ENCODE peak calls at places on chromosome 15, in five cellular contexts. Y is fibroblast of lung, N is left ventricle myocardium inferior, X is endothelial cell of umbilical vein, H is AG04449. Q is an unnamed sample.

GRCh38 chr15:31226011-31226410 is 100.6 kb upstream of the KLF13 start:
- DNase-seq in X (no peak), Y (no peak), H (no peak), N (no peak), Q (no peak)

GRCh38 chr15:31464216-31465082 is 137.8 kb downstream of the KLF13 start:
- DNase-seq in X (no peak), H (no peak), Y (no peak), N (no peak), Q (no peak)

GRCh38 chr15:61660579-61660978 is 399.7 kb downstream of the VPS13C start:
- DNase-seq in N (no peak), H (no peak), Y (peak; percentile 76), X (no peak), Q (no peak)

GRCh38 chr15:70083423-70083822 is 14.3 kb downstream of the TLE3 start:
- DNase-seq in Y (no peak), H (no peak), X (no peak), N (no peak), Q (no peak)

GRCh38 chr15:40776537-40777141 is 6.9 kb downstream of the C15orf62 start:
- DNase-seq in X (no peak), H (no peak), N (no peak), Y (peak; percentile 54), Q (no peak)

GRCh38 chr15:92618121-92618520 is 37.5 kb downstream of the FAM174B start:
- DNase-seq in Y (no peak), N (no peak), H (no peak), X (no peak), Q (peak; percentile 48)

GRCh38 chr15:41462396-41462795 is 31.3 kb upstream of the ITPKA start:
- DNase-seq in X (no peak), N (no peak), Y (peak; percentile 27), H (no peak), Q (no peak)

GRCh38 chr15:35068861-35069260 is 16.2 kb downstream of the NANOGP8 start:
- DNase-seq in Y (no peak), H (no peak), X (no peak), N (no peak), Q (no peak)

GRCh38 chr15:75117993-75118392 is 83.7 kb upstream of the C15orf39 start:
- DNase-seq in H (no peak), N (no peak), Y (no peak), X (no peak), Q (no peak)

GRCh38 chr15:84969257-84969656 is 12.4 kb upstream of the PDE8A start:
- DNase-seq in N (no peak), Y (no peak), H (no peak), X (no peak), Q (no peak)

GRCh38 chr15:53038542-53038941 is 248.4 kb upstream of the ONECUT1 start:
- DNase-seq in Y (no peak), H (no peak), N (no peak), X (no peak), Q (no peak)

GRCh38 chr15:51484781-51485180 is 137.8 kb downstream of the DMXL2 start:
- DNase-seq in Y (peak; percentile 2), N (no peak), H (no peak), X (no peak), Q (no peak)

GRCh38 chr15:43525131-43525530 is 7.7 kb downstream of the MAP1A start:
- DNase-seq in Y (no peak), X (no peak), N (no peak), H (no peak), Q (peak; percentile 21)

GRCh38 chr15:74123131-74123429 is 7.3 kb upstream of the ISLR2 start:
- DNase-seq in N (no peak), Y (no peak), X (no peak), H (no peak), Q (no peak)

GRCh38 chr15:98681061-98681460 is 32.7 kb downstream of the IGF1R start:
- DNase-seq in X (no peak), H (no peak), Y (no peak), N (no peak), Q (no peak)

GRCh38 chr15:62121273-62122015 is 43.6 kb downstream of the C2CD4B start:
- DNase-seq in Y (no peak), H (no peak), X (peak; percentile 32), N (no peak), Q (no peak)

GRCh38 chr15:56763082-56763481 is 29.8 kb upstream of the ZNF280D start:
- DNase-seq in Y (no peak), N (no peak), X (no peak), H (no peak), Q (no peak)

GRCh38 chr15:73564255-73564654 is 68.9 kb downstream of the NPTN start:
- DNase-seq in N (no peak), Y (peak; percentile 22), H (no peak), X (peak; percentile 73), Q (no peak)

GRCh38 chr15:90221251-90221900 is 12.4 kb downstream of the CIB1 start:
- DNase-seq in Y (peak; percentile 92), X (peak; percentile 70), H (peak; percentile 56), N (peak; percentile 74), Q (no peak)

GRCh38 chr15:46654993-46655392 is 1020.2 kb downstream of the SQOR start:
- DNase-seq in N (no peak), H (no peak), X (no peak), Y (peak; percentile 59), Q (no peak)

GRCh38 chr15:79450648-79451047 is 18.5 kb downstream of the MINAR1 start:
- DNase-seq in H (no peak), Y (no peak), X (no peak), N (no peak), Q (no peak)

GRCh38 chr15:96352594-96353377 is 22.3 kb downstream of the NR2F2 start:
- DNase-seq in Y (peak; percentile 66), H (no peak), X (peak; percentile 75), N (no peak), Q (no peak)

GRCh38 chr15:100900136-100900894 is 18.8 kb upstream of the LRRK1 start:
- DNase-seq in X (no peak), Y (no peak), N (no peak), H (no peak), Q (no peak)

GRCh38 chr15:68550004-68550403 is 28.8 kb upstream of the CORO2B start:
- DNase-seq in N (no peak), X (no peak), H (no peak), Y (no peak), Q (no peak)
- TF ChIP-seq CTCF in N (no peak), X (no peak), H (no peak), Y (no peak), Q (no peak)

GRCh38 chr15:54273928-54274327 is 295.7 kb downstream of the UNC13C start:
- DNase-seq in H (no peak), X (no peak), Y (no peak), N (no peak), Q (no peak)
- TF ChIP-seq CTCF in H (no peak), X (peak; percentile 6), Y (peak; percentile 27), N (no peak), Q (peak; percentile 20)

GRCh38 chr15:38769492-38769891 is 204.9 kb upstream of the RASGRP1 start:
- DNase-seq in X (no peak), H (no peak), N (no peak), Y (no peak), Q (no peak)

DNA sequence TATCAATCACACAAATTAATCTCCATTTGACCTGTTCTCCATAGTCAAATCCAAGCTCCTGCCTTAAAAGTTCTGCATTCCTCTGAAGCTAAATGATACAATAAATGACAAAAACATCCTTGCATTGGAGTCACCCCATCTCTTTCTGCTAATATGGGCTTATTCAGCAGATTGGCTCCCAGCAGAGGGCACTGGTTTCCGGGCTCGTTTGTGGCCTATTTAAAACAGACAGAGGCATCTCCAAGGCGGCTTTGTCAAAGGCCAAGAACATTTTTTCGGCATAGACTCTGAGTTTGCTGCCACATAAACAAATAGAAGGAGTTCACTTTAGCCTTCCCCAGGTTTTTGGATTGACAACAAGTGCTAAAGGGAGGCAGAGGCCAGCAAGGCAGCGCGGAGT is 204.4 kb upstream of the RASGRP1 start:
- DNase-seq in Y (peak; percentile 55), X (peak; percentile 13), H (no peak), N (no peak), Q (no peak)
- TF ChIP-seq CTCF in Y (peak; percentile 65), X (no peak), H (peak; percentile 16), N (peak; percentile 27), Q (peak; percentile 69)

GRCh38 chr15:33699691-33700447 is 268.4 kb upstream of the CHRM5 start:
- DNase-seq in Y (peak; percentile 19), N (no peak), X (no peak), H (no peak), Q (no peak)
- TF ChIP-seq CTCF in Y (peak; percentile 30), N (no peak), X (no peak), H (no peak), Q (peak; percentile 57)

GRCh38 chr15:77430213-77430612 is 9.5 kb downstream of the HMG20A start:
- DNase-seq in Y (no peak), N (no peak), X (no peak), H (no peak), Q (no peak)
- TF ChIP-seq CTCF in Y (no peak), N (no peak), X (no peak), H (no peak), Q (no peak)

GRCh38 chr15:88331291-88331690 is 74.8 kb upstream of the NTRK3 start:
- DNase-seq in N (no peak), Y (peak; percentile 3), H (no peak), X (peak; percentile 6), Q (no peak)
- TF ChIP-seq CTCF in N (peak; percentile 37), Y (peak; percentile 39), H (peak; percentile 49), X (peak; percentile 40), Q (peak; percentile 60)

Q was measured in chondrocyte.